ENCODE peak calls at places on chromosome 9, in seven cellular contexts. H, J, F, R, G, Z and P are unnamed samples.

GRCh38 chr9:69936427-69936826 is 107.2 kb upstream of the MAMDC2 start:
- DNase-seq in H (no peak), J (peak), F (no peak), R (no peak), G (peak), Z (no peak), P (no peak)

GRCh38 chr9:8338742-8339425 is 539.3 kb upstream of the DMAC1 start:
- DNase-seq in H (no peak), J (no peak), F (no peak), R (no peak), G (no peak), Z (no peak), P (no peak)

GRCh38 chr9:116355153-116355827 is 201.7 kb downstream of the PAPPA start:
- DNase-seq in H (no peak), J (peak), F (no peak), R (no peak), G (no peak), Z (no peak), P (no peak)

GRCh38 chr9:8074645-8075044 is 275.1 kb upstream of the DMAC1 start:
- DNase-seq in H (no peak), J (no peak), F (no peak), R (no peak), G (no peak), Z (no peak), P (no peak)

GRCh38 chr9:21852751-21853150 is 50.3 kb downstream of the MTAP start:
- DNase-seq in H (no peak), J (no peak), F (no peak), R (no peak), G (no peak), Z (no peak), P (no peak)

GRCh38 chr9:135749171-135750045 is 47.4 kb downstream of the KCNT1 start:
- DNase-seq in H (no peak), J (no peak), F (no peak), R (no peak), G (no peak), Z (no peak), P (no peak)

GRCh38 chr9:104903609-104904008 is 24.3 kb downstream of the ABCA1 start:
- DNase-seq in H (no peak), J (peak), F (no peak), R (no peak), G (no peak), Z (no peak), P (peak)

GRCh38 chr9:77454668-77455067 is 193.5 kb downstream of the GNA14 start:
- DNase-seq in H (no peak), J (peak), F (no peak), R (no peak), G (peak), Z (no peak), P (no peak)

GRCh38 chr9:99085949-99086948 is 18.7 kb upstream of the TGFBR1 start:
- DNase-seq in H (no peak), J (peak), F (no peak), R (peak), G (peak), Z (no peak), P (no peak)

GRCh38 chr9:136760424-136760823 is 2.4 kb upstream of the LCN8 start:
- DNase-seq in H (no peak), J (no peak), F (no peak), R (no peak), G (no peak), Z (no peak), P (no peak)

GRCh38 chr9:128118971-128119665 is 8.4 kb downstream of the PTGES2 start:
- DNase-seq in H (no peak), J (no peak), F (no peak), R (no peak), G (no peak), Z (no peak), P (no peak)

GRCh38 chr9:23611874-23612273 is 214.2 kb downstream of the ELAVL2 start:
- DNase-seq in H (no peak), J (no peak), F (no peak), R (no peak), G (no peak), Z (no peak), P (no peak)

GRCh38 chr9:68560131-68560844 is 19.6 kb upstream of the TMEM252 start:
- DNase-seq in H (peak), J (peak), F (no peak), R (peak), G (peak), Z (peak), P (no peak)

GRCh38 chr9:8648271-8648670 is 848.7 kb upstream of the DMAC1 start:
- DNase-seq in H (no peak), J (no peak), F (no peak), R (no peak), G (no peak), Z (no peak), P (no peak)

GRCh38 chr9:711761-712523 is 129.6 kb upstream of the DMRT1 start:
- DNase-seq in H (no peak), J (no peak), F (no peak), R (no peak), G (no peak), Z (no peak), P (no peak)

GRCh38 chr9:20642045-20642444 is 19.7 kb upstream of the MLLT3 start:
- DNase-seq in H (no peak), J (no peak), F (no peak), R (no peak), G (no peak), Z (no peak), P (no peak)

GRCh38 chr9:68710082-68710481 is 5.0 kb downstream of the PIP5K1B start:
- DNase-seq in H (no peak), J (no peak), F (no peak), R (no peak), G (no peak), Z (no peak), P (no peak)

GRCh38 chr9:99336531-99336930 is 114.4 kb downstream of the SEC61B start:
- DNase-seq in H (no peak), J (no peak), F (no peak), R (no peak), G (no peak), Z (no peak), P (no peak)

GRCh38 chr9:2291980-2292704 is 277.0 kb downstream of the SMARCA2 start:
- DNase-seq in H (no peak), J (no peak), F (no peak), R (no peak), G (peak), Z (peak), P (no peak)

GRCh38 chr9:116450378-116451139 is 236.5 kb upstream of the TRIM32 start:
- DNase-seq in H (no peak), J (peak), F (no peak), R (no peak), G (peak), Z (no peak), P (peak)

GRCh38 chr9:72324974-72325373 is 40.0 kb downstream of the ZFAND5 start:
- DNase-seq in H (no peak), J (no peak), F (no peak), R (no peak), G (no peak), Z (no peak), P (no peak)

GRCh38 chr9:15936316-15936869 is 383.6 kb downstream of the CCDC171 start:
- DNase-seq in H (no peak), J (peak), F (no peak), R (peak), G (peak), Z (peak), P (no peak)

DNA sequence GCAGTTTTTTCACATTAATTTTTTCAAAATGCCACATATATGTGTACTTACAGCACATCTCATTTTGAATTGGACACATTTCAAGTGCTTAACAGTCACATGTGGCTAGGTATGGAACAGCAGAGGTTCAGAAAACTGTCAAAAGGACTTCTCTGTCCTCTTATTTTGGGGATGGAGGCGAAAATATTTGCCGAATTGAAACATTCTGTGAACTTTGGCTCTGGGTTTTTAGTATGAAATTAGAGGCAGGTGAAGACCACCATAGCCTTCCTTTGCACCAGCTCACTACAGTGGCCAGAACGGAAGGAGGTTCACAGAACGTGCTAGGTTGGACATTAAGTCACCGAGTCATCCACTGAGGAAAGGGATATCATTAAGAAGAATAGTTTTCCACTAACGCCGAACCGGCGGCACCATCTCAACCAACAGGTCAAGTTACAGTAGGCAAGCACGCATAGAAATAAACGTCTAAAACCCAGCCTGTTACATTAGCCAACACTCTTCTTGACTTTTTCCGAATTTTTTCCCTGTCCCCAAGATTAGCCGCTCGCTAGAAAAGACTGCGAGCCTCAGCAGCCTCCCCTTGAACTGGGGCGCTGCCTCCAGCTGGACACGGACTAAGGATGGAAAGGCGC is 1.8 kb upstream of the TLE4 start:
- DNase-seq in H (no peak), J (peak), F (no peak), R (no peak), G (no peak), Z (peak), P (no peak)
- H3K4me3 ChIP-seq in H (peak), J (peak), F (peak), R (peak), G (peak), Z (peak), P (peak)

GRCh38 chr9:124894035-124894740 is 32.3 kb downstream of the ARPC5L start:
- DNase-seq in H (no peak), J (no peak), F (no peak), R (no peak), G (no peak), Z (no peak), P (no peak)

GRCh38 chr9:124897570-124898460 is 35.9 kb downstream of the ARPC5L start:
- DNase-seq in H (no peak), J (peak), F (no peak), R (no peak), G (no peak), Z (no peak), P (no peak)

GRCh38 chr9:124899845-124900244 is 37.9 kb downstream of the ARPC5L start:
- DNase-seq in H (no peak), J (no peak), F (no peak), R (no peak), G (no peak), Z (no peak), P (no peak)

GRCh38 chr9:124890179-124890578 is 28.2 kb downstream of the ARPC5L start:
- DNase-seq in H (no peak), J (no peak), F (no peak), R (no peak), G (no peak), Z (no peak), P (no peak)

GRCh38 chr9:124894741-124895170 is 32.8 kb downstream of the ARPC5L start:
- DNase-seq in H (peak), J (peak), F (no peak), R (peak), G (peak), Z (peak), P (no peak)
- TF ChIP-seq CTCF in H (peak), J (peak), F (peak), R (peak), G (peak), Z (peak), P (peak)

GRCh38 chr9:134639994-134640393 is 1.6 kb upstream of the COL5A1 start:
- DNase-seq in H (no peak), J (no peak), F (no peak), R (no peak), G (no peak), Z (no peak), P (no peak)

GRCh38 chr9:134641989-134642384 is 384 bp downstream of the COL5A1 start:
- DNase-seq in H (no peak), J (no peak), F (no peak), R (no peak), G (no peak), Z (peak), P (no peak)

GRCh38 chr9:134641173-134641985 is at the start of gene COL5A1:
- DNase-seq in H (peak), J (peak), F (peak), R (peak), G (peak), Z (peak), P (peak)

GRCh38 chr9:134642385-134643181 is 980 bp downstream of the COL5A1 start:
- DNase-seq in H (peak), J (peak), F (peak), R (peak), G (peak), Z (peak), P (no peak)

DNA sequence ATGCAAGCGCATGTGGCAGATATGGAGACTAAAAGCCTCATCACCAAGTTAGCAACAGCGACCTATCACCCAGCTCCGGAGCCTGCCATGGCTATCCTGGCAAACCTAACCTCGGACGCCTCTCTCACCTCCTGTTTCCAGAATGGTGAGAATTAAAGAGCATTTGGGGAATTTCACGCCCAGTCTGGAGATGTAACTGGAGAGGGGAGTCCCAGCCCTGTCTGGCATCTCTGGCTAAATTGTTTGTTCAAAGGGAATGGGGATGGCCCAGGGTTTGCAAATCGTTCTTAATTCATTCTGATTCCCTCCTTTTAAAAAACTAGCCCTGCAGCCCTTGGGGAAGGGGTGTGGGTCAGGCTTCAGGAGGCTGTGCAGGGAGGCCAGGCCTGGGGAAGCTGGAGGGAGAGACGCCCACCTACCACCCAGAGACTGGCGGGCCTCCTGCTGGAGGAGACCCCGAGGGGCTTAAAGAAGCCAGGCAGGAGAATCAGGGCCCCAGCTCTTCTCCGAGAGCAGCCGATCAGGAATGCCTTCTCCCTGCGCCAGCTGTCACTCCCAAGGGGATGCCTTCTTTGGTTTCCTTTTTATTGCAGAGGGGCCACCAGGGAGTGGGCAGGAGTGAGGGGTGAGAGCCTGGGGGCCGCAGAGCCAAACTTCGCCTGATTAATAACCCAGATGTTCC is 971 bp upstream of the COL5A1 start:
- DNase-seq in H (no peak), J (no peak), F (no peak), R (no peak), G (no peak), Z (no peak), P (no peak)
- H3K4me3 ChIP-seq in H (peak), J (peak), F (peak), R (peak), G (peak), Z (peak), P (peak)

DNA sequence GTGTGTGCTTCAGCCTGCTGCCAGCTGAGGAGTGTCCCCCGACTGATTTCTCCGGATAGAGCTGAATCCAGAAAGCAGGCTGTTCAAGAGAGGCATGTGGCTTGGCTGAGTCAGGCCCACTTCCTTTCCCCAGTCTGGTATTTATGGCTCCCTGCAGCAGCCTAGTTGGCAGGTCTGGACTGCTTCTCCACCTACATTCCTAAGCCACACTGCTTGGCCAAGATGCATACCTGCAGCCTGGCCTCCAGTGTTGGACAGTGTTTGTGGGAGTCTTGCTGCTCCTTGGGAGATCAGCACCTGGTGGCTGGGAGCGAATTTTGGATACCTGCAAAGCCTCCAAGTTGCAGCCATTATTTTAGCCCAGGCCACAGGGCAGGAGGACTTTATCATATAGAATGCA is 670.8 kb downstream of the ACTL7B start:
- DNase-seq in H (no peak), J (peak), F (no peak), R (no peak), G (peak), Z (no peak), P (peak)
- TF ChIP-seq CTCF in H (no peak), J (no peak), F (no peak), R (no peak), G (no peak), Z (no peak), P (no peak)

DNA sequence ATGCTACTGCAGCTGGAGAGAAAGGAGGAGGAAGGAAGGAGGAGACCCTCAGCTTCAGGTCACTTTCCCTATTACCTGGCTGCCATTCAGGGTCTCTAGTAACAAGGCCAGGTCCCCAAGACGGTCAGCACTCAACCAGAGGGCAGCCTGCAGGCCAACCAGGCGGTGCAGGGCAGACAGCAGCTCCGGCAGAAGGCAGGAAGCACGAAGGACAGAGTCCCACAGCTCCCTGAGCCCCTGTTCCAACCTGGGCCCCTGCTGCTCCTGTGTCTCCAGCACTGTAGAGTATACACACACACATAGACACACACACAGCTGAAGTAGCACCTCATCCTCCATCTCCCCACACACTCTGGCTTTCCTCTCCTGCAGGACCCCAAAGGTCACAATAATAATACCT is 1.7 kb downstream of the FANCG start:
- DNase-seq in H (no peak), J (no peak), F (no peak), R (no peak), G (no peak), Z (no peak), P (no peak)
- H3K4me3 ChIP-seq in H (peak), J (no peak), F (no peak), R (no peak), G (peak), Z (no peak), P (peak)

GRCh38 chr9:75333624-75334023 is 245.3 kb downstream of the OSTF1 start:
- DNase-seq in H (no peak), J (no peak), F (no peak), R (no peak), G (no peak), Z (no peak), P (no peak)
- TF ChIP-seq CTCF in H (peak), J (no peak), F (no peak), R (peak), G (no peak), Z (no peak), P (no peak)

GRCh38 chr9:110949081-110949480 is 89.2 kb downstream of the LPAR1 start:
- DNase-seq in H (no peak), J (no peak), F (no peak), R (no peak), G (peak), Z (no peak), P (no peak)

GRCh38 chr9:110947645-110948044 is 90.6 kb downstream of the LPAR1 start:
- DNase-seq in H (no peak), J (no peak), F (no peak), R (no peak), G (no peak), Z (no peak), P (no peak)

GRCh38 chr9:110954822-110955291 is 83.4 kb downstream of the LPAR1 start:
- DNase-seq in H (no peak), J (peak), F (no peak), R (no peak), G (peak), Z (no peak), P (no peak)

GRCh38 chr9:110950041-110950645 is 88.1 kb downstream of the LPAR1 start:
- DNase-seq in H (no peak), J (peak), F (no peak), R (no peak), G (peak), Z (no peak), P (no peak)

GRCh38 chr9:110952018-110952864 is 86.0 kb downstream of the LPAR1 start:
- DNase-seq in H (no peak), J (no peak), F (no peak), R (no peak), G (no peak), Z (no peak), P (no peak)
- H3K4me3 ChIP-seq in H (no peak), J (no peak), F (no peak), R (no peak), G (no peak), Z (no peak), P (no peak)

DNA sequence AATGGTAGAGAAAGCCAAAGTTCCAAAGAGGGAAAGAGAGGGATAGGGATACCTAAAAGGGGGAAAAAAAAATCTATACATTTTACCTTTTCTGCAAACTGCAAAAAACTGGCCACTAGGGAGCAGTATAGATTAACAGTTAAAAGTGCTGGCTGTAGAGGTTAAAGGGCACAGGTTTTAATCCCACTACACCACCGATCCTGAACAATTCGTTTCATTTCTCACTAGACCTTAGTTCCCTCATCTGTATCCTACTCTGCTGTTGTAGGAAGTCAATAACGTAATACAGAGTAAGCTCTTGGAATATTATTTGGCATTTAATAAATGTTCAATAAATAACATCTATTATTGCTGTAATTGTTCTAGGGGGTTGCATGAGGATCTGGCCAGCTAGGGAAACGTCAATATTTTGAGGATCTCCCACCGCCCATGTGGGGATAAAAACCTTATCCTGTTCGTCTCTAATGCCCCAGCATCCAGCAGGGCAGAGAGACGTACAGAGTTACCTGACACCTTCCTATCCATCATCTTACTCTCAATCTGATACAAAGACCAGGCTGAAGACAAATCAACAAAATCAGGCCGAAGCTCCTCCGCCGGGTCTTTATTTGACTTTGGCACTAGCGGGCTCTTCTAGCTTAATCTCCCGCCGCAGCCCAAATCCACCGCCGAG is 762 bp downstream of the CDC26 start:
- DNase-seq in H (peak), J (peak), F (no peak), R (peak), G (peak), Z (peak), P (peak)
- TF ChIP-seq CTCF in H (peak), J (peak), F (peak), R (peak), G (peak), Z (peak), P (peak)

DNA sequence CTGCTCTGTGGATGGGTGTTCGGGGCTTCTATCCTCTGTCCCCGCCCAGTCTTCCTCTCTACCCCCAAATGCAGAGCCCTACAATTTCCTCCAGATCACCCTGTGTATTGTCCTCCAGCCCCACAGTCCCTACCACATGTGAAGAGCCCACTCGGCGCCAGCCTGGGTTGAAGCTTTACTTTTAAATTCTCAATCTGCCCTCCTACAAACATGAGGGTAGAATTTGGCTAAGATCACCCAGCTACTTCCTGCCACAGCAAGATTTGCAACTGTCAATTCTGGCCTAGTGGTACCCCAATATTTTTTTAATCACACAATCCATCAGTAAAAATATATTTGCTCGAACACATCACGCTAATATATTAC is 3.9 kb downstream of the AKNA start:
- DNase-seq in H (no peak), J (no peak), F (no peak), R (no peak), G (no peak), Z (no peak), P (no peak)
- H3K4me3 ChIP-seq in H (no peak), J (no peak), F (peak), R (no peak), G (peak), Z (no peak), P (no peak)